ENCODE peak calls at places on chromosomes 11 and 22, in six cellular contexts. One of them, this sample, is unnamed.

GRCh38 chr11:23932485-23932898 is 564.4 kb upstream of the LUZP2 start:
- DNase-seq in IMR-90: peak; percentile 70
- DNase-seq in heart left ventricle: no peak
- DNase-seq in Peyer's patch: no peak
- DNase-seq in right lobe of liver: no peak
- DNase-seq in body of pancreas: no peak
- DNase-seq in this sample: no peak

GRCh38 chr11:292211-293121 is 3.5 kb downstream of the PGGHG start:
- DNase-seq in Peyer's patch: peak; percentile 48
- DNase-seq in right lobe of liver: peak; percentile 15
- DNase-seq in IMR-90: no peak
- DNase-seq in body of pancreas: peak; percentile 13
- DNase-seq in heart left ventricle: no peak
- DNase-seq in this sample: no peak

GRCh38 chr11:74443071-74443864 is 24.1 kb downstream of the KCNE3 start:
- DNase-seq in right lobe of liver: peak; percentile 35
- DNase-seq in heart left ventricle: no peak
- DNase-seq in Peyer's patch: no peak
- DNase-seq in body of pancreas: peak; percentile 78
- DNase-seq in IMR-90: peak; percentile 11
- DNase-seq in this sample: no peak

GRCh38 chr22:41595703-41596102 is 6.1 kb upstream of the PMM1 start:
- DNase-seq in heart left ventricle: no peak
- DNase-seq in Peyer's patch: no peak
- DNase-seq in body of pancreas: no peak
- DNase-seq in right lobe of liver: no peak
- DNase-seq in IMR-90: no peak
- DNase-seq in this sample: no peak

GRCh38 chr22:32018056-32018455 is 25.0 kb upstream of the SLC5A1 start:
- DNase-seq in heart left ventricle: no peak
- DNase-seq in body of pancreas: no peak
- DNase-seq in Peyer's patch: no peak
- DNase-seq in IMR-90: no peak
- DNase-seq in right lobe of liver: no peak
- DNase-seq in this sample: no peak

GRCh38 chr11:40445391-40445790 is 1014.1 kb downstream of the LRRC4C start:
- DNase-seq in body of pancreas: no peak
- DNase-seq in right lobe of liver: no peak
- DNase-seq in IMR-90: peak; percentile 25
- DNase-seq in Peyer's patch: no peak
- DNase-seq in heart left ventricle: no peak
- DNase-seq in this sample: no peak

GRCh38 chr11:94802501-94802900 is 34.3 kb downstream of the AMOTL1 start:
- DNase-seq in Peyer's patch: no peak
- DNase-seq in IMR-90: no peak
- DNase-seq in heart left ventricle: no peak
- DNase-seq in right lobe of liver: no peak
- DNase-seq in body of pancreas: no peak
- DNase-seq in this sample: no peak

GRCh38 chr11:8601376-8602133 is 7.5 kb upstream of the STK33 start:
- DNase-seq in body of pancreas: no peak
- DNase-seq in heart left ventricle: no peak
- DNase-seq in Peyer's patch: no peak
- DNase-seq in IMR-90: no peak
- DNase-seq in right lobe of liver: no peak
- DNase-seq in this sample: no peak

GRCh38 chr11:8263769-8264410 is at the start of gene LMO1:
- DNase-seq in heart left ventricle: peak; percentile 81
- DNase-seq in IMR-90: peak; percentile 62
- DNase-seq in body of pancreas: peak; percentile 81
- DNase-seq in Peyer's patch: peak; percentile 90
- DNase-seq in right lobe of liver: peak; percentile 83
- DNase-seq in this sample: peak; percentile 88

DNA sequence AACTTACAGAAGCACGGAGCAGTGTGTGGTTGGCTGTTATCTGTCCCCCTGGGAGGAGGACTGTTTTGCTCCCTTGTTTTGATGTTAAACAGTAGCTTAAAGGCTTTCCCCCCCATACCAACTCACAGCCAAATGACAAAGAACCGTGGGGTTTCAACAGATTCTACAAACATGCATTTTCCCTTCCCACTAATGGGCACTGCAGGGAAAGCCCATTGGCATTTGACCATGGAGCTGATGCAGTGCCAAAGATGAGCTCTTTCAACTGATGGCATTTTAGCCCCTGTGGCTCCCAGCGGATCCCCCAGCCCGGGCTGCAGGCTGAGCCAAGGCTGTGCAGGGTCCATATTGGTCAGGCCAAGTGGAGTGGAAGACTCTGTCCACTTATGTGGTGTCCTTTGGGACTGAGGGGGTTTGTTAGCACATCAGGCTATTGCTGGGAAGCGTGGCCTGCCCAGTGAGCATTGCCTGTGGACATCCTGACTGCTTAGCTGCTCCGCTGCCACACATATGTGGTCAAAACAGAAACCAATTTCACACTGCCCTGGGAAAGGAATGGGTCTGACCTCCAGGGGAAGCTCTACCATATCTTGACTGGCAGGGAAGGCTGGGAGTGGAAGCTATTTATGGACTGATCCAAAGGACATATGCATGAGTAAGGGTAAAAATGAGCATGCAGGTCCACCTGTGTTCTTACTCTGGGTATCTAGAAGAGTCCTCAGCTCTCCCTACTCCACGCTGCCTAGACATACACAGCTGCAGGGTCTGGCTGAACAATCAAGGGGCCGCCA is 116.4 kb upstream of the PARVA start:
- DNase-seq in Peyer's patch: no peak
- DNase-seq in body of pancreas: no peak
- DNase-seq in heart left ventricle: no peak
- DNase-seq in right lobe of liver: no peak
- DNase-seq in IMR-90: no peak
- DNase-seq in this sample: no peak
- H3K36me3 ChIP-seq in Peyer's patch: no peaks in the 10 kb centered on the region
- H3K36me3 ChIP-seq in body of pancreas: no peaks in the 10 kb centered on the region
- H3K36me3 ChIP-seq in heart left ventricle: peaks cover 89% of the 10 kb centered on the region
- H3K36me3 ChIP-seq in right lobe of liver: peaks cover 23% of the 10 kb centered on the region
- H3K36me3 ChIP-seq in IMR-90: peaks cover 64% of the 10 kb centered on the region
- H3K36me3 ChIP-seq in this sample: no peaks in the 10 kb centered on the region

GRCh38 chr22:42892571-42893316 is 35.7 kb upstream of the ARFGAP3 start:
- DNase-seq in right lobe of liver: no peak
- DNase-seq in Peyer's patch: no peak
- DNase-seq in IMR-90: no peak
- DNase-seq in heart left ventricle: no peak
- DNase-seq in body of pancreas: peak; percentile 80
- DNase-seq in this sample: no peak

GRCh38 chr22:42891008-42891407 is 33.9 kb upstream of the ARFGAP3 start:
- DNase-seq in Peyer's patch: no peak
- DNase-seq in IMR-90: no peak
- DNase-seq in body of pancreas: no peak
- DNase-seq in right lobe of liver: no peak
- DNase-seq in heart left ventricle: no peak
- DNase-seq in this sample: no peak

GRCh38 chr22:42892156-42892555 is 35.1 kb upstream of the ARFGAP3 start:
- DNase-seq in heart left ventricle: no peak
- DNase-seq in IMR-90: no peak
- DNase-seq in right lobe of liver: no peak
- DNase-seq in body of pancreas: no peak
- DNase-seq in Peyer's patch: no peak
- DNase-seq in this sample: no peak

GRCh38 chr22:42893366-42894150 is 36.5 kb upstream of the ARFGAP3 start:
- DNase-seq in IMR-90: no peak
- DNase-seq in right lobe of liver: no peak
- DNase-seq in body of pancreas: no peak
- DNase-seq in heart left ventricle: no peak
- DNase-seq in Peyer's patch: no peak
- DNase-seq in this sample: no peak

GRCh38 chr22:42891696-42892095 is 34.6 kb upstream of the ARFGAP3 start:
- DNase-seq in IMR-90: no peak
- DNase-seq in heart left ventricle: no peak
- DNase-seq in Peyer's patch: no peak
- DNase-seq in body of pancreas: no peak
- DNase-seq in right lobe of liver: no peak
- DNase-seq in this sample: no peak
- H3K4me1 ChIP-seq in IMR-90: no peaks in the 10 kb centered on the region
- H3K4me1 ChIP-seq in heart left ventricle: peaks cover 43% of the 10 kb centered on the region
- H3K4me1 ChIP-seq in Peyer's patch: no peaks in the 10 kb centered on the region
- H3K4me1 ChIP-seq in body of pancreas: peaks cover 99% of the 10 kb centered on the region
- H3K4me1 ChIP-seq in right lobe of liver: peaks cover 4% of the 10 kb centered on the region
- H3K4me1 ChIP-seq in this sample: no peaks in the 10 kb centered on the region

GRCh38 chr22:42932197-42932519 is 75.1 kb upstream of the ARFGAP3 start:
- DNase-seq in Peyer's patch: no peak
- DNase-seq in right lobe of liver: no peak
- DNase-seq in IMR-90: no peak
- DNase-seq in heart left ventricle: no peak
- DNase-seq in body of pancreas: no peak
- DNase-seq in this sample: no peak
- TF ChIP-seq POLR2A in Peyer's patch: no peak
- TF ChIP-seq POLR2A in right lobe of liver: no peak
- TF ChIP-seq POLR2A in IMR-90: no peak
- TF ChIP-seq POLR2A in heart left ventricle: no peak
- TF ChIP-seq POLR2A in body of pancreas: no peak
- TF ChIP-seq POLR2A in this sample: no peak

GRCh38 chr11:64851831-64852337 is 7.4 kb upstream of the CDC42BPG start:
- DNase-seq in body of pancreas: no peak
- DNase-seq in heart left ventricle: no peak
- DNase-seq in Peyer's patch: peak; percentile 88
- DNase-seq in right lobe of liver: no peak
- DNase-seq in IMR-90: no peak
- DNase-seq in this sample: no peak
- H3K36me3 ChIP-seq in body of pancreas: no peaks in the 10 kb centered on the region
- H3K36me3 ChIP-seq in heart left ventricle: peaks cover 21% of the 10 kb centered on the region
- H3K36me3 ChIP-seq in Peyer's patch: no peaks in the 10 kb centered on the region
- H3K36me3 ChIP-seq in right lobe of liver: no peaks in the 10 kb centered on the region
- H3K36me3 ChIP-seq in IMR-90: peaks cover 30% of the 10 kb centered on the region
- H3K36me3 ChIP-seq in this sample: no peaks in the 10 kb centered on the region

GRCh38 chr11:86807356-86807755 is 7.0 kb downstream of the PRSS23 start:
- DNase-seq in Peyer's patch: no peak
- DNase-seq in right lobe of liver: no peak
- DNase-seq in body of pancreas: no peak
- DNase-seq in IMR-90: no peak
- DNase-seq in heart left ventricle: no peak
- DNase-seq in this sample: no peak
- H3K4me1 ChIP-seq in Peyer's patch: no peaks in the 10 kb centered on the region
- H3K4me1 ChIP-seq in right lobe of liver: no peaks in the 10 kb centered on the region
- H3K4me1 ChIP-seq in body of pancreas: peaks cover 19% of the 10 kb centered on the region
- H3K4me1 ChIP-seq in IMR-90: peaks cover 9% of the 10 kb centered on the region
- H3K4me1 ChIP-seq in heart left ventricle: no peaks in the 10 kb centered on the region
- H3K4me1 ChIP-seq in this sample: peaks cover 6% of the 10 kb centered on the region

GRCh38 chr22:49935561-49935960 is 17.1 kb downstream of the CRELD2 start:
- DNase-seq in body of pancreas: no peak
- DNase-seq in heart left ventricle: peak; percentile 54
- DNase-seq in IMR-90: no peak
- DNase-seq in Peyer's patch: no peak
- DNase-seq in right lobe of liver: peak; percentile 80
- DNase-seq in this sample: no peak

GRCh38 chr22:49934891-49935557 is 16.6 kb downstream of the CRELD2 start:
- DNase-seq in heart left ventricle: peak; percentile 91
- DNase-seq in IMR-90: peak; percentile 39
- DNase-seq in Peyer's patch: peak; percentile 93
- DNase-seq in body of pancreas: peak; percentile 78
- DNase-seq in right lobe of liver: peak; percentile 93
- DNase-seq in this sample: peak; percentile 77

GRCh38 chr22:49933236-49933921 is 14.9 kb downstream of the CRELD2 start:
- DNase-seq in IMR-90: no peak
- DNase-seq in Peyer's patch: peak; percentile 76
- DNase-seq in heart left ventricle: peak; percentile 60
- DNase-seq in right lobe of liver: peak; percentile 44
- DNase-seq in body of pancreas: peak; percentile 41
- DNase-seq in this sample: peak; percentile 90

GRCh38 chr22:49936018-49936972 is 17.9 kb downstream of the CRELD2 start:
- DNase-seq in IMR-90: peak; percentile 86
- DNase-seq in heart left ventricle: peak; percentile 94
- DNase-seq in right lobe of liver: peak; percentile 98
- DNase-seq in Peyer's patch: peak; percentile 95
- DNase-seq in body of pancreas: peak; percentile 85
- DNase-seq in this sample: peak; percentile 94

DNA sequence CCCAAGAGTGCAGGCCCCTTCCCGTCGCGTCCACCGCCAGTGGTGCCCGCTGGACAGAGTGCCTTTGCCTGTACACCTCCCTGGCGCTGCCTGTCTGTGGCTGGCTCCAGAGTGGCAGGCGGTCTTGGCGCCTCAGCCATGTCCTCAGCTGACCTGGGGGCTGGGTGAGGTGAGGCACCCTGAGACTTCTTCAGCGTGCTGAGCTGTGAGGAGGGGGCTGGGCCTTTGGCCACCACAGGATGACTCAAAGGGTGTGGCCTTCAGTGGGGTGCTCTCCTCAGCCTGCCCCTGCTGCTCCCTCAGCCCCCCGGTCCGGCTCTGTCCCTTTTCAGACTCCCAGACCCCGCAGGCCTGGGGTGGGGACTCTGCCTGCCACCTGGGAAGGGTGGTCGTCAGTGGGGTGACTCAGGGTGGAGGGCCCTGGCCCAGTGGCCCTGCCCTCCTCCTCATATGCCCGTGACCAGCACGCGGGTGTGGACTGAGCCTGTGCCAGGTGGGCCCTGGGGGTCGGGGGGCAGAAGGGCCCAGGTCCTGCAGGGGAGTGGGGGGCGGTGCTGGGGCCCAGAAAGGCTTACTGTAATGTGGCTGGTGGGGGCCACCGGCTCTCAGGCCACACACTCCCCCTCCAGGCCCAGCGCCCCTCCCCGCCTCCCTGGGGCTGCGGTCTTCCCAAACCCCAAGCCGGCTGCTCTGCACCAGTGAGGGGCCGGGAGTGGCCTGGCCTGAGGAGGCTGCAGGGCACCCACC is 15.9 kb downstream of the CRELD2 start:
- DNase-seq in Peyer's patch: peak; percentile 77
- DNase-seq in right lobe of liver: peak; percentile 78
- DNase-seq in body of pancreas: peak; percentile 84
- DNase-seq in heart left ventricle: peak; percentile 67
- DNase-seq in IMR-90: peak; percentile 12
- DNase-seq in this sample: peak; percentile 79
- TF ChIP-seq POLR2A in Peyer's patch: peak; percentile 13
- TF ChIP-seq POLR2A in right lobe of liver: no peak
- TF ChIP-seq POLR2A in body of pancreas: peak; percentile 54
- TF ChIP-seq POLR2A in heart left ventricle: no peak
- TF ChIP-seq POLR2A in IMR-90: no peak
- TF ChIP-seq POLR2A in this sample: no peak

DNA sequence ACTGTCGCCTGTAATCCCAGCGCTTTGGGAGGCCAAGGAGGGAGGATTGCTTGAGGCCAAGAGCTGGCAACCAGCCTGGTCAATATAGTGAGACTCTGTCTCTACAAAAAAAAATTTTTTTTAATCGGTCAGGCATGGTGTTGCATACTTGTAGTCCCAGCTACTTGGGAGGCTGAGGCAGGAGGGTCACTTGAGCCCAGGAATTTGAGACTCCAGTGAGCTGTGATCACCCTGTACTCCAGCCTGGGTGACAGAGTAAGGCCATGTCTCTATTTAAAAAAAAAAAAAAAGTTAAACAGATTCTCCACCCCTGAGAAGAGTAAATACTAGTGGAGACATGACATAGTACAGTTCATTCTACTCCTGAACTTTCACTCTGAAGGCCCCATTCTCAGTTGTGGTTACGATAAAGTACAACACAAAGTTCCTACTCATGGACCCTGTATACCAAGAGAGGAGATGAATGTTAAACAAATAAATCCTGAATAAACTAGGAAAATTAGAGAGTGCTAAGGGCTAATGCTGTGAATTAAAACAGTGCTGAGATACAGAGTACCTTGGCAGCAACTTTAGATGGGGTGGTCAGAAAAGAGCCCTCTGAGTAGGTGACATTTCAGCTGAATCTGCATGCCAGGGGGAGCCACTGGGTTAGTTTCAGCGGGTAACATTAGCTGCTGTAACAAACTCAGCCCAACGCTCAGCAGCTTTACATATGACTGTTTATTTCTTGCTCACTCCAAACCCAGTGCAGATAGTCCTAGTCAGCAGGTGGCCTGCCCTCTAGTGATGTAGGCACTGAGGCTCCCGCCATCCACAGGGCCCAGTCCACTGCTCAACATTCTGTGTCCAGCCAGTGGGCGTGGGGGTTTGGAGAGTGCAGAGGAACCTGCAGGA is 75.1 kb downstream of the DBX1 start:
- DNase-seq in body of pancreas: no peak
- DNase-seq in right lobe of liver: no peak
- DNase-seq in IMR-90: no peak
- DNase-seq in heart left ventricle: no peak
- DNase-seq in Peyer's patch: no peak
- DNase-seq in this sample: no peak
- H3K36me3 ChIP-seq in body of pancreas: peaks cover 11% of the 10 kb centered on the region
- H3K36me3 ChIP-seq in right lobe of liver: peaks cover 27% of the 10 kb centered on the region
- H3K36me3 ChIP-seq in IMR-90: peaks cover 35% of the 10 kb centered on the region
- H3K36me3 ChIP-seq in heart left ventricle: peaks cover 75% of the 10 kb centered on the region
- H3K36me3 ChIP-seq in Peyer's patch: no peaks in the 10 kb centered on the region
- H3K36me3 ChIP-seq in this sample: no peaks in the 10 kb centered on the region

This sample was measured in testis.